ENCODE peak calls at places on chromosome 20, in five cellular contexts. S is astrocyte of the spinal cord; L is stimulated activated CD4-positive, alpha-beta T cell treated with anti-CD3 and anti-CD28 coated beads, TNF-alpha, amount 100 ng/mL, for 4 hours; V is HT1080; W is neural crest cell. H is an unnamed sample.

GRCh38 chr20:25352746-25353145 is 37.9 kb downstream of the ABHD12 start:
- DNase-seq in S (no peak), V (no peak), W (no peak), L (no peak), H (no peak)

GRCh38 chr20:1186367-1186991 is 1.7 kb upstream of the TMEM74B start:
- DNase-seq in S (no peak), V (no peak), W (no peak), L (no peak), H (no peak)

GRCh38 chr20:38855356-38855755 is 49.9 kb downstream of the PPP1R16B start:
- DNase-seq in L (no peak), S (no peak), W (no peak), V (peak; percentile 6), H (no peak)

GRCh38 chr20:38221041-38221589 is 39.4 kb downstream of the KIAA1755 start:
- DNase-seq in W (peak; percentile 96), V (peak; percentile 79), L (peak; percentile 43), S (peak; percentile 57), H (peak; percentile 92)

GRCh38 chr20:50223321-50223995 is 32.8 kb downstream of the CEBPB start:
- DNase-seq in V (no peak), L (no peak), S (no peak), W (no peak), H (no peak)

GRCh38 chr20:58064411-58065010 is 163.9 kb downstream of the ANKRD60 start:
- DNase-seq in L (no peak), S (no peak), W (no peak), V (no peak), H (no peak)

GRCh38 chr20:37669062-37669772 is 24.6 kb upstream of the CTNNBL1 start:
- DNase-seq in V (peak; percentile 51), S (no peak), L (no peak), W (no peak), H (no peak)

GRCh38 chr20:48769111-48769879 is 58.5 kb downstream of the PREX1 start:
- DNase-seq in V (no peak), L (peak; percentile 84), S (no peak), W (no peak), H (no peak)

GRCh38 chr20:14142171-14142570 is 146.9 kb downstream of the MACROD2 start:
- DNase-seq in V (peak; percentile 64), L (no peak), S (peak; percentile 42), W (peak; percentile 56), H (peak; percentile 59)

GRCh38 chr20:62782893-62783278 is 13.4 kb upstream of the MRGBP start:
- DNase-seq in W (no peak), S (no peak), L (no peak), V (peak; percentile 43), H (no peak)

GRCh38 chr20:36548704-36549627 is 7.6 kb downstream of the MYL9 start:
- DNase-seq in L (no peak), S (no peak), W (no peak), V (no peak), H (no peak)

GRCh38 chr20:63896136-63896890 is 1.4 kb downstream of the DNAJC5 start:
- DNase-seq in V (peak; percentile 36), L (no peak), S (peak; percentile 25), W (no peak), H (peak; percentile 26)

GRCh38 chr20:35315199-35316020 is 23.2 kb upstream of the FAM83C start:
- DNase-seq in W (no peak), S (no peak), L (no peak), V (no peak), H (no peak)

GRCh38 chr20:3563548-3564177 is 92.8 kb downstream of the ATRN start:
- DNase-seq in W (no peak), V (peak; percentile 12), S (peak; percentile 54), L (no peak), H (peak; percentile 13)

GRCh38 chr20:1945134-1945618 is 48.7 kb downstream of the PDYN start:
- DNase-seq in L (no peak), S (no peak), W (no peak), V (no peak), H (no peak)

GRCh38 chr20:9025643-9026042 is 43.2 kb upstream of the PLCB4 start:
- DNase-seq in S (peak; percentile 75), W (no peak), L (no peak), V (peak; percentile 76), H (no peak)

GRCh38 chr20:49741940-49742339 is 28.3 kb upstream of the B4GALT5 start:
- DNase-seq in S (no peak), V (no peak), W (no peak), L (no peak), H (no peak)

GRCh38 chr20:49594143-49594928 is 26.4 kb upstream of the PTGIS start:
- DNase-seq in W (no peak), L (peak; percentile 8), V (peak; percentile 28), S (peak; percentile 62), H (no peak)

GRCh38 chr20:31803552-31804291 is 15.4 kb upstream of the MYLK2 start:
- DNase-seq in S (no peak), V (no peak), L (no peak), W (no peak), H (no peak)

GRCh38 chr20:54573838-54574237 is 98.4 kb downstream of the DOK5 start:
- DNase-seq in S (no peak), V (no peak), W (no peak), L (no peak), H (no peak)

GRCh38 chr20:17108896-17109295 is 117.9 kb upstream of the PCSK2 start:
- DNase-seq in L (no peak), V (no peak), W (no peak), S (no peak), H (no peak)

GRCh38 chr20:20837574-20838021 is 125.2 kb upstream of the RALGAPA2 start:
- DNase-seq in V (peak; percentile 27), S (peak; percentile 46), L (no peak), W (peak; percentile 72), H (peak; percentile 73)

GRCh38 chr20:49405062-49405683 is 77.3 kb downstream of the KCNB1 start:
- DNase-seq in W (no peak), S (no peak), V (no peak), L (no peak), H (no peak)

GRCh38 chr20:37142708-37143107 is 36.4 kb upstream of the RPN2 start:
- DNase-seq in L (no peak), S (no peak), W (no peak), V (no peak), H (no peak)

GRCh38 chr20:34164569-34164968 is 52.5 kb upstream of the EIF2S2 start:
- DNase-seq in S (no peak), V (no peak), W (no peak), L (no peak), H (no peak)

GRCh38 chr20:19486448-19486847 is 271.6 kb upstream of the RIN2 start:
- DNase-seq in S (no peak), V (no peak), W (no peak), L (no peak), H (no peak)

GRCh38 chr20:40776702-40777457 is 87.8 kb upstream of the MAFB start:
- DNase-seq in L (no peak), S (no peak), W (no peak), V (no peak), H (no peak)

GRCh38 chr20:3925899-3926638 is 36.9 kb downstream of the PANK2 start:
- DNase-seq in L (no peak), W (no peak), S (no peak), V (no peak), H (no peak)

GRCh38 chr20:63519765-63520593 is 586 bp upstream of the PPDPF start:
- DNase-seq in L (peak; percentile 38), V (peak; percentile 53), S (peak; percentile 23), W (peak; percentile 53), H (peak; percentile 76)

GRCh38 chr20:44745560-44746366 is at the start of gene KCNK15:
- DNase-seq in S (no peak), L (peak; percentile 52), V (no peak), W (peak; percentile 14), H (peak; percentile 62)

GRCh38 chr20:46852313-46852712 is 42.3 kb upstream of the EYA2 start:
- DNase-seq in L (no peak), W (no peak), V (no peak), S (no peak), H (no peak)

H was measured in nephron progenitor cell.